ENCODE peak calls at places on chromosomes 12 and 14, in four cellular contexts. X is GM20000, E is sigmoid colon, F is neural crest cell. R is an unnamed sample.
A peak's percentile ranks its signal among the peaks of the same experiment; 100 is the strongest.

GRCh38 chr12:62817556-62818271 is 117.2 kb downstream of the PPM1H start:
- DNase-seq in X (no peak), E (no peak), F (no peak), R (no peak)

GRCh38 chr12:114286145-114286544 is 119.8 kb downstream of the TBX5 start:
- DNase-seq in X (no peak), E (no peak), F (no peak), R (no peak)

GRCh38 chr12:71636704-71637115 is 26.9 kb downstream of the ZFC3H1 start:
- DNase-seq in X (peak; percentile 33), E (no peak), F (no peak), R (no peak)

GRCh38 chr12:111636209-111636928 is 37.3 kb upstream of the ATXN2 start:
- DNase-seq in X (no peak), E (peak; percentile 90), F (peak; percentile 10), R (peak; percentile 76)

GRCh38 chr12:127170271-127171180 is 1096.4 kb upstream of the TMEM132C start:
- DNase-seq in X (no peak), E (no peak), F (no peak), R (no peak)

GRCh38 chr12:20370001-20370381 is 1.7 kb downstream of the PDE3A start:
- DNase-seq in X (no peak), E (peak; percentile 84), F (peak; percentile 1), R (no peak)

GRCh38 chr12:117836999-117837736 is 131.6 kb downstream of the KSR2 start:
- DNase-seq in X (peak; percentile 71), E (peak; percentile 84), F (peak; percentile 91), R (peak; percentile 54)

GRCh38 chr14:61113561-61113960 is 132.5 kb downstream of the SLC38A6 start:
- DNase-seq in X (no peak), E (no peak), F (no peak), R (no peak)

GRCh38 chr12:115947696-115948062 is 329.8 kb downstream of the MED13L start:
- DNase-seq in X (no peak), E (no peak), F (no peak), R (no peak)

GRCh38 chr12:77060883-77061240 is 4.5 kb downstream of the E2F7 start:
- DNase-seq in X (no peak), E (no peak), F (no peak), R (no peak)

GRCh38 chr14:76576047-76576741 is 185.1 kb upstream of the VASH1 start:
- DNase-seq in X (no peak), E (no peak), F (no peak), R (no peak)

GRCh38 chr14:99724939-99725773 is 41.1 kb downstream of the CYP46A1 start:
- DNase-seq in X (no peak), E (peak; percentile 38), F (no peak), R (no peak)

GRCh38 chr12:92737855-92738850 is 35.4 kb downstream of the PLEKHG7 start:
- DNase-seq in X (no peak), E (no peak), F (no peak), R (no peak)

GRCh38 chr14:69580009-69580577 is 5.4 kb upstream of the CCDC177 start:
- DNase-seq in X (no peak), E (no peak), F (peak; percentile 39), R (no peak)

GRCh38 chr14:64510127-64510808 is 5.7 kb downstream of the ZBTB1 start:
- DNase-seq in X (no peak), E (no peak), F (no peak), R (no peak)

GRCh38 chr14:105537580-105538474 is 11.4 kb downstream of the TMEM121 start:
- DNase-seq in X (peak; percentile 91), E (peak; percentile 68), F (peak; percentile 78), R (peak; percentile 58)

GRCh38 chr12:122860052-122860853 is 25.0 kb downstream of the HIP1R start:
- DNase-seq in X (peak; percentile 92), E (peak; percentile 92), F (peak; percentile 91), R (peak; percentile 68)

GRCh38 chr14:100864206-100864605 is 38.3 kb downstream of the MEG3 start:
- DNase-seq in X (no peak), E (peak; percentile 18), F (no peak), R (no peak)

GRCh38 chr12:27012239-27012981 is 1.8 kb downstream of the TM7SF3 start:
- DNase-seq in X (no peak), E (no peak), F (no peak), R (no peak)

GRCh38 chr12:17151917-17152316 is 546.0 kb upstream of the LMO3 start:
- DNase-seq in X (no peak), E (no peak), F (no peak), R (no peak)

GRCh38 chr14:92316937-92317336 is 6.0 kb upstream of the SLC24A4 start:
- DNase-seq in X (no peak), E (no peak), F (no peak), R (no peak)

GRCh38 chr14:34355584-34356266 is 106.3 kb downstream of the SPTSSA start:
- DNase-seq in X (no peak), E (no peak), F (no peak), R (no peak)

GRCh38 chr12:127613056-127613455 is 653.9 kb upstream of the TMEM132C start:
- DNase-seq in X (no peak), E (no peak), F (no peak), R (no peak)

GRCh38 chr14:100604126-100604501 is 16.9 kb upstream of the BEGAIN start:
- DNase-seq in X (no peak), E (peak; percentile 34), F (no peak), R (no peak)

GRCh38 chr14:79057333-79057732 is 887.2 kb downstream of the NRXN3 start:
- DNase-seq in X (no peak), E (no peak), F (no peak), R (no peak)

GRCh38 chr12:58925111-58925732 is 4.9 kb upstream of the LRIG3 start:
- DNase-seq in X (no peak), E (no peak), F (no peak), R (no peak)

GRCh38 chr14:76806446-76806845 is 6.2 kb downstream of the ANGEL1 start:
- DNase-seq in X (no peak), E (no peak), F (no peak), R (no peak)

GRCh38 chr14:21088687-21089086 is 9.8 kb downstream of the ZNF219 start:
- DNase-seq in X (no peak), E (no peak), F (no peak), R (no peak)

GRCh38 chr14:30874120-30874998 is at the start of gene COCH:
- DNase-seq in X (peak; percentile 92), E (no peak), F (peak; percentile 56), R (peak; percentile 29)

GRCh38 chr12:123822804-123823203 is 60.7 kb downstream of the DNAH10 start:
- DNase-seq in X (no peak), E (no peak), F (no peak), R (no peak)

GRCh38 chr12:57837779-57838562 is 8.6 kb downstream of the CTDSP2 start:
- DNase-seq in X (no peak), E (no peak), F (no peak), R (no peak)

GRCh38 chr12:131279281-131279921 is 325.7 kb downstream of the ADGRD1 start:
- DNase-seq in X (no peak), E (peak; percentile 33), F (no peak), R (no peak)
- TF ChIP-seq CTCF in X (no peak), E (no peak), F (no peak), R (no peak)

GRCh38 chr14:36773558-36773957 is 111.9 kb downstream of the PAX9 start:
- DNase-seq in X (no peak), E (no peak), F (no peak), R (no peak)

GRCh38 chr14:36771256-36771655 is 109.6 kb downstream of the PAX9 start:
- DNase-seq in X (no peak), E (no peak), F (no peak), R (no peak)

GRCh38 chr14:36767603-36768281 is 106.1 kb downstream of the PAX9 start:
- DNase-seq in X (no peak), E (no peak), F (no peak), R (no peak)

GRCh38 chr14:36768638-36769337 is 107.1 kb downstream of the PAX9 start:
- DNase-seq in X (no peak), E (no peak), F (no peak), R (no peak)

DNA sequence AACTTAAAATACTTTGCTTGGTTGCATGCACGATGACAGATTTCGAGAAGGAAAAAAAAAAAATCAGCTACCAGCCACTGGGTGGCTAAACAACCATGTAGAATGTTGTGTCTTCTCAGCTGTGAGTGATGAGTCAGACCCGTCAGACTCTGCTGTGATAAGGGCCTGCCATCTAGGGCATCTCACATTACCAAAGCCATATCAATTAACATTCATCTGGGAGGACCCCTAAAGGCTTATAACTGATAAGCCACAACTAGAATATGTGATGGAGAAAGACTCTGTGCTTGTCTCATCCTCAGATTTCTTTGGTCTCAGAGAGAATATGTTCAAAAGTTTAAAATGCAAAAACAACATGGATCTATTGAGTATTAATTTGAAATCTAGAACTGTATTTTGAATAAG is 111.5 kb downstream of the PAX9 start:
- DNase-seq in X (no peak), E (no peak), F (no peak), R (no peak)
- TF ChIP-seq CTCF in X (no peak), E (no peak), F (peak; percentile 49), R (no peak)

GRCh38 chr12:119326341-119326740 is 8.2 kb upstream of the CCDC60 start:
- DNase-seq in X (no peak), E (no peak), F (no peak), R (no peak)

GRCh38 chr12:119322324-119322723 is 12.2 kb upstream of the CCDC60 start:
- DNase-seq in X (no peak), E (peak; percentile 90), F (no peak), R (no peak)

DNA sequence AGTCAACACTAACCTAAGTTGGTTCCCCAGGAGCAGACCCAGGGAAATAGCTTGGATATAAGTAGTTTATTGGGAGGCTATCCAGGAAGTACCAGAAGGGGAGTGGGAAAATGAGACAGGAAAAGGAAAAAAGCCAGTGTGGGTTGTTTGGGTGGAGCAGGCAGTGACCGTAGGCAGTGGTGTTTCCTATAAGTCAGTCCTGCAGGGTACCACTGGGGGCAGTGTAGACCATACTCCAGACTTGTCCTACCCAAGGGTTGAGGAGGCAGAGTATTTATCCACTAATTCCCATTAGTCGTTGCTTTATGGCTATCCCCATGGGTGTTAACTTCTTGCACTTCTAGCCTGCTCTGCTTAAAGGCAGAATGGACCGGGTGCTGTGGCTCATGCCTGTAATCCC is 6.4 kb upstream of the CCDC60 start:
- DNase-seq in X (no peak), E (peak; percentile 69), F (peak; percentile 29), R (no peak)
- TF ChIP-seq CTCF in X (no peak), E (peak; percentile 21), F (peak; percentile 59), R (peak; percentile 23)

DNA sequence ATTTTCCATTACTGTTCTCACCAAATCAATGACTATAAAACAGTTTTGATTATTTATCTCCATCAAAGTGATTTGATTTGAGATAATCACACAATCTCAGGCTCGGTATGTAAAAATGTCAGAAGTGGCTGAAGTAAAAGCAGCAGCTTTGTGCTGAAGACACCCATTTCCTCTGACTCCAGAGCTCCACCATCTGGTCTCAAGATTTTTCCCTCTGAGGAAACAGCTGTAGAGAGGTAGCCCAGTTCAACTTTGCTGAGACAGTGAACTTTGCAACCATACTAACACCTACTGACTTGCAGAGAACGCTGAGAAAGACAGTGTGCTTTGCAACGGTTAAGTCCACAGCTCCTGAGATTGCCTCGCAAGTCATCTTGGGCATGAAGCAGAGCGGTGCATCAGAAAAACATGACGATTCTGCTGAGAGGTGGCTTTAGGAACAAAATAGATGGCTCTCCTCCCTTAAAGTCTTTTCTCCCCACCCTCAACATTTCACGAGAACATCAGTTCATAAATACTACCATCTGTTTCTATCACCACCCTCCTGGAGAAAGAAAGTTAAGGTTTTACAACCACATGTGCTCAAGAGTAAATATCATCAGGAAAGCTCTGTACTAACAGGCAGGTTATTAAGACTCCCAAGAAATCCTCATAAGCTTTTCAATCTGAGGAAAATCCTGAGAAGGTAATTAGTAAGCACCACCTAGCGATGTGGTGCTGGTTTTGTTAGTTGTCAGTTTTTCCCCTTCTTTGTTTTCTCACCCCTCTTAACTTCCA is 34.8 kb downstream of the HIGD1C start:
- DNase-seq in X (peak; percentile 46), E (peak; percentile 71), F (peak; percentile 21), R (no peak)
- TF ChIP-seq CTCF in X (peak; percentile 49), E (peak; percentile 28), F (peak; percentile 67), R (no peak)

R was measured in mesothelial cell of epicardium.